ENCODE peak calls at places on chromosomes 13 and 19, in nine cellular contexts. I, N, T, M, L, E, W, B and R are unnamed samples.

GRCh38 chr13:27712421-27712820 is 79.9 kb upstream of the GSX1 start:
- DNase-seq in M (no peak), B (no peak), N (no peak), L (peak; percentile 3), I (peak; percentile 17), T (no peak), W (no peak), E (no peak), R (peak; percentile 16)

GRCh38 chr19:24159707-24160106 is 72.7 kb downstream of the ZNF254 start:
- DNase-seq in M (no peak), B (peak; percentile 41), W (peak; percentile 11), L (no peak), E (no peak), N (peak; percentile 8), T (no peak), I (no peak), R (peak; percentile 25)

GRCh38 chr13:44362394-44363040 is 11.1 kb upstream of the SERP2 start:
- DNase-seq in N (no peak), E (no peak), T (no peak), W (no peak), B (no peak), I (no peak), L (no peak), M (no peak), R (peak; percentile 65)

GRCh38 chr19:11232555-11232954 is 6.9 kb upstream of the ANGPTL8 start:
- DNase-seq in L (no peak), E (no peak), M (no peak), N (no peak), T (no peak), I (no peak), W (no peak), B (no peak), R (no peak)

GRCh38 chr19:41334793-41335192 is 18.9 kb downstream of the TGFB1 start:
- DNase-seq in I (no peak), B (no peak), T (no peak), W (no peak), L (no peak), E (no peak), N (no peak), M (no peak), R (no peak)

GRCh38 chr19:41307090-41307875 is 2.7 kb upstream of the CCDC97 start:
- DNase-seq in T (no peak), M (no peak), E (no peak), L (no peak), N (no peak), B (no peak), W (no peak), I (no peak), R (no peak)

GRCh38 chr13:66887088-66887487 is 343.0 kb downstream of the PCDH9 start:
- DNase-seq in M (no peak), L (no peak), B (peak; percentile 21), E (no peak), I (no peak), W (no peak), N (no peak), T (peak; percentile 45), R (no peak)

GRCh38 chr13:45433381-45433790 is 15.2 kb upstream of the SLC25A30 start:
- DNase-seq in T (no peak), B (no peak), E (no peak), N (no peak), W (no peak), I (no peak), M (no peak), L (no peak), R (no peak)

GRCh38 chr13:38042771-38043170 is 173.2 kb upstream of the TRPC4 start:
- DNase-seq in I (no peak), T (no peak), L (peak; percentile 13), M (no peak), N (no peak), W (no peak), B (peak; percentile 79), E (no peak), R (no peak)